ENCODE peak calls at places on chromosome 11, in six cellular contexts. Z is PC-3, X is MM.1S, P is neural progenitor cell, I is hepatocyte, O is HCT116. Q is an unnamed sample.

GRCh38 chr11:107747622-107748021 is 35.8 kb upstream of the SLN start:
- DNase-seq in O (no peak), Z (no peak), P (peak; percentile 6), I (no peak), X (no peak), Q (no peak)

GRCh38 chr11:94543695-94544581 is at the start of gene FUT4:
- DNase-seq in P (peak; percentile 94), I (peak; percentile 95), Z (peak; percentile 97), O (peak; percentile 82), X (peak; percentile 85), Q (peak; percentile 93)

GRCh38 chr11:74642912-74643311 is 50.5 kb downstream of the POLD3 start:
- DNase-seq in O (no peak), Z (no peak), P (no peak), I (no peak), X (no peak), Q (no peak)

GRCh38 chr11:126433244-126433846 is 77.9 kb downstream of the ST3GAL4 start:
- DNase-seq in Z (no peak), O (no peak), X (no peak), I (no peak), P (no peak), Q (no peak)

GRCh38 chr11:72616655-72617054 is 57.6 kb downstream of the PDE2A start:
- DNase-seq in P (no peak), O (no peak), Z (no peak), I (no peak), X (no peak), Q (no peak)

GRCh38 chr11:100939581-100939980 is 190.0 kb downstream of the PGR start:
- DNase-seq in Z (no peak), P (no peak), O (no peak), X (no peak), I (no peak), Q (no peak)

GRCh38 chr11:125275905-125276634 is 111.5 kb downstream of the PKNOX2 start:
- DNase-seq in Z (no peak), P (no peak), O (no peak), I (no peak), X (no peak), Q (peak; percentile 57)

GRCh38 chr11:87878373-87878779 is 296.9 kb downstream of the RAB38 start:
- DNase-seq in O (peak; percentile 21), I (peak; percentile 57), P (peak; percentile 50), X (peak; percentile 41), Z (peak; percentile 75), Q (peak; percentile 74)

GRCh38 chr11:17528181-17528691 is 16.0 kb downstream of the USH1C start:
- DNase-seq in X (peak; percentile 57), O (no peak), I (peak; percentile 78), P (peak; percentile 83), Z (peak; percentile 65), Q (peak; percentile 71)

GRCh38 chr11:123302751-123303195 is 107.7 kb upstream of the CLMP start:
- DNase-seq in I (peak; percentile 17), P (peak; percentile 27), X (no peak), O (no peak), Z (peak; percentile 73), Q (peak; percentile 88)
- H3K4me1 ChIP-seq in I (peaks cover 13% of the 10 kb centered on the region), P (peaks cover 31% of the 10 kb centered on the region), X (peaks cover 36% of the 10 kb centered on the region), O (peaks cover 15% of the 10 kb centered on the region), Z (peaks cover 29% of the 10 kb centered on the region), Q (peaks cover 19% of the 10 kb centered on the region)

DNA sequence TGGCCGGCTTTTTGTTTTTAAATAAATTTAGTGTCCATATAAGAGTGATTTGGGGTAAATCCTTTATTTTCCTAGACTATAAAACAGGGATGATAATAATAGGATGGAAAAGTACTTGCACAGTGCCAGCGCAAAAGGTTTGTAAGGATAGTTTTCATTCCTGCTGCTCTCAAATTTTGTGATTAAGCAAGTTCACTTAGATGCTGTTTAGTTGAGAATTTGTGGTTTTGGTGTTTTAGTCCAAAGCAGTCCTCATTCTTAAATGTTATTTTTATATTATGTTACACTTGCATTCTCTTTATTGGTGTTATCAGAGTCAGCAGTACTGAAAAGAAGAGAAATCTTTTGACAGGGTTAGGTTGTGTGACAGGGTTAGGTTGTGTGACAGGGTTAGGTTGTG is 47.9 kb downstream of the PPP6R3 start:
- DNase-seq in P (no peak), O (no peak), X (no peak), I (no peak), Z (no peak), Q (no peak)
- TF ChIP-seq EZH2phosphoT487 in P (no peak), O (no peak), X (no peak), I (no peak), Z (no peak), Q (no peak)

GRCh38 chr11:65650547-65651338 is 12.0 kb downstream of the RELA start:
- DNase-seq in X (no peak), O (no peak), I (no peak), P (no peak), Z (no peak), Q (no peak)
- H3K4me1 ChIP-seq in X (peaks cover 16% of the 10 kb centered on the region), O (peaks cover 72% of the 10 kb centered on the region), I (peaks cover 22% of the 10 kb centered on the region), P (peaks cover 11% of the 10 kb centered on the region), Z (peaks cover 26% of the 10 kb centered on the region), Q (peaks cover 10% of the 10 kb centered on the region)

DNA sequence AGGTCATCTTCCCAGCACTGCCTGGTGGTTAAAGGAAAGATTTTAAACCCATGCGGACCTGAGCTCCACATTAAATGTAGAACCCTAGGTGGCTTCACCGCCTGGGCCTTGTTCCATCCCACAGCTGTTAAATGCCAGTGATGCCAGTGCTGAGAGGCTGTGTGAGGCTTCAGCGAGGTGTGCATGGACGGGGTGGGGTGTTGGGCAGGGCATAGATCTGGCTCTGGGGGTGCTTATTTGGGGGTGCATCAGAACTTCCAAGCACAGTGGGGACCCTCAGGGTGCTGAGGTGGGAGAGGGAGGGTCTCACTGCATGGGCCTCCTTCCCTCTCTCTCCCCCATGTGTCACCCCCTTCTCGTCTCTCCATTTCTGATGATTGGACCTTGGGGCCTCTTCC is 90.1 kb upstream of the B3GAT1 start:
- DNase-seq in X (no peak), I (no peak), O (no peak), P (no peak), Z (no peak), Q (no peak)
- TF ChIP-seq EZH2phosphoT487 in X (no peak), I (no peak), O (no peak), P (no peak), Z (no peak), Q (no peak)

DNA sequence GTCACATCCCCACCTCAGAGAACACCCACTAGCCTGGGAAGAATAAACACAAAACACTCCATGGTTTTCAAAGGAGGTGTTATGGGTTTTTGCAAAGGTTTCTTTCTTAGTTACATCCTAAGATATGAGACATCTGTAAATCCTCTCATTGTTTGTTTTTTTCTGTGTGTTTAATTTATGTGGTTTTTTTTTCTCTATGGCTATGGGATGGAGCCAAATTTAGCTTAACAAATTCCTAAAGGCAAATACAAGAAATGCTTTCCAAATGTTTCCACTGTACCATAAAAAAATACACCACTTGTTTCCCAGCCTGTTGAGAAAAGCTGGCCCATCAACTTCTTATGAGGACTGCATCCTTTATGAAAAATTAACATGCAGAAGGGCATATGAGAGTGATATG is 137.8 kb upstream of the TTC12 start:
- DNase-seq in O (no peak), X (no peak), P (no peak), Z (no peak), I (no peak), Q (no peak)
- H3K4me1 ChIP-seq in O (no peaks in the 10 kb centered on the region), X (peaks cover 25% of the 10 kb centered on the region), P (peaks cover 33% of the 10 kb centered on the region), Z (no peaks in the 10 kb centered on the region), I (peaks cover 24% of the 10 kb centered on the region), Q (no peaks in the 10 kb centered on the region)

DNA sequence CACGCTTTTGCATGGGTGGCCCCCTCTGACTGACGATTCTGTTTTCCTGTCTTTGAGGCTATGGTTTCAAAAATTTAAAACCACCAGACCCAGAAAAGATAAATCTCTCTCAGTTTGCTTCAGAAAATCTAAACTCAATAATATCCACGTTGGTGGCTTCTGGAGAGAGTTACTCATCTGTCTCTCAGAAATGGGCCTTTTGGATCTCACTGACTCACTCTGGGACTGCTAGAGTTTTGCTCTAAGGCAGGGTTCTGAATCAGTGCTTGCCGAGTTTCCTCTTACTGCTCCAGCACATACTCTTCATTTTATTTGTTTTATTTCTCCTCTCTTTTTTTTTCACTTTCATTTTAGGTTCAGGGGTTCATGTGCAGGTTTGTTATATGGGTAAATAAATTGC is 305.7 kb downstream of the BLID start:
- DNase-seq in I (no peak), P (no peak), O (no peak), Z (peak; percentile 73), X (no peak), Q (peak; percentile 95)
- TF ChIP-seq EZH2phosphoT487 in I (no peak), P (no peak), O (no peak), Z (no peak), X (no peak), Q (no peak)

GRCh38 chr11:59186130-59186594 is 14.2 kb downstream of the DTX4 start:
- DNase-seq in X (no peak), Z (peak; percentile 76), I (peak; percentile 85), O (peak; percentile 57), P (peak; percentile 62), Q (peak; percentile 41)
- H3K4me1 ChIP-seq in X (no peaks in the 10 kb centered on the region), Z (peaks cover 43% of the 10 kb centered on the region), I (peaks cover 41% of the 10 kb centered on the region), O (peaks cover 20% of the 10 kb centered on the region), P (peaks cover 27% of the 10 kb centered on the region), Q (no peaks in the 10 kb centered on the region)

GRCh38 chr11:59181746-59182456 is 10.0 kb downstream of the DTX4 start:
- DNase-seq in O (no peak), Z (no peak), I (no peak), P (no peak), X (no peak), Q (no peak)

GRCh38 chr11:59180907-59181306 is 9.0 kb downstream of the DTX4 start:
- DNase-seq in Z (no peak), I (no peak), X (no peak), P (no peak), O (no peak), Q (no peak)

GRCh38 chr11:59183768-59184167 is 11.8 kb downstream of the DTX4 start:
- DNase-seq in X (no peak), P (no peak), Z (no peak), I (no peak), O (no peak), Q (no peak)

GRCh38 chr11:59184876-59185275 is 12.9 kb downstream of the DTX4 start:
- DNase-seq in O (no peak), X (no peak), P (no peak), I (no peak), Z (no peak), Q (no peak)

DNA sequence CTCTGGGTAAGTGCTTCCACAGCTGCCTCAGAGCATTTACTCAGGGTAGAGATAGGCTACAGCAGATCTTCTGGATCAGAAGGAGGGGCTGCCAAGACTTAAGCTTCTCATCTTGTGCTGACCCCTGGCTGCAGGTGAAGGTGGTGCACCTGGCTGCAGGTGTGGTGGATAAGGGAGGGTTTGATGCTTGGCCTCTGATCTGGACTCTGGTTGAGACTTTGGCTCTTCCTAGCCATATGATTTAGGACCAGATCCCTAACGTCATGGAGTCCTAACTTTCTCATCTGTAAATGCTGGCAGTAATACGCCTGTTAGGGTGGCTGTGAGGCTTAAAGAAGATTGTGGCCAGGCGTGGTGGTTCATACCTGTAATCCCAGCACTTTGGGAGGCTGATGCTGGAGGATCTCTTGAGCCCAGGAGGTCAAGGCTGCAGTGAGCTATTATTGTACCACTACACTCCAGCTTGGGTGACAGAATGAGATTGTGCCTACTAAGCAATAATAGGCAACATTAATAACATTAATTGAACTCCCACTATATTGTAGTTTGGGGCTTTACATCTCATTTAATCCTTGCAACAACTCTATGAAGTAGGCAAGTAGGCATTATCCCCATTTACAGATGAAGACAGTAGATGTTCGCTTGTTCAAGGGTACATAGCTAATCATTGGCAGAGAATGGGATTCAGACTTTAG is 10.7 kb downstream of the DTX4 start:
- DNase-seq in I (peak; percentile 56), P (peak; percentile 52), O (no peak), X (no peak), Z (peak; percentile 52), Q (no peak)
- TF ChIP-seq EZH2phosphoT487 in I (no peak), P (no peak), O (no peak), X (no peak), Z (no peak), Q (no peak)

GRCh38 chr11:68312780-68313573 is 586 bp downstream of the LRP5 start:
- DNase-seq in I (peak; percentile 47), P (peak; percentile 56), Z (peak; percentile 10), X (peak; percentile 20), O (no peak), Q (peak; percentile 57)
- H3K4me1 ChIP-seq in I (peaks cover 28% of the 10 kb centered on the region), P (peaks cover 14% of the 10 kb centered on the region), Z (peaks cover 35% of the 10 kb centered on the region), X (peaks cover 7% of the 10 kb centered on the region), O (peaks cover 66% of the 10 kb centered on the region), Q (peaks cover 6% of the 10 kb centered on the region)